ENCODE peak calls at places on chromosomes 2 and 18, in eight cellular contexts. Z, M, O, S, H, L, A and Q are unnamed samples.

GRCh38 chr2:78245394-78246140 is 723.4 kb upstream of the LRRTM4 start:
- DNase-seq in L (no peak), M (no peak), H (no peak), A (no peak), O (no peak), S (no peak), Z (no peak), Q (no peak)

GRCh38 chr2:54903736-54904554 is 146.3 kb downstream of the RTN4 start:
- DNase-seq in L (peak; percentile 68), S (no peak), M (peak; percentile 90), A (peak; percentile 25), H (peak; percentile 98), O (peak; percentile 93), Z (peak; percentile 95), Q (peak; percentile 97)

GRCh38 chr2:153196378-153197058 is 282.0 kb downstream of the RPRM start:
- DNase-seq in M (no peak), A (no peak), L (no peak), O (no peak), Z (no peak), S (no peak), H (no peak), Q (no peak)

GRCh38 chr18:32730068-32730467 is 42.8 kb downstream of the KLHL14 start:
- DNase-seq in A (no peak), L (no peak), O (no peak), S (no peak), H (no peak), M (no peak), Z (no peak), Q (no peak)

GRCh38 chr2:45928946-45929345 is 277.5 kb downstream of the PRKCE start:
- DNase-seq in Z (no peak), M (no peak), L (no peak), A (no peak), O (no peak), S (no peak), H (no peak), Q (no peak)

GRCh38 chr2:156589381-156590079 is 153.4 kb downstream of the GPD2 start:
- DNase-seq in O (peak; percentile 53), S (peak; percentile 32), Z (peak; percentile 58), A (peak; percentile 15), M (peak; percentile 11), H (peak; percentile 62), L (no peak), Q (no peak)

GRCh38 chr2:54419386-54419785 is 36.7 kb upstream of the SPTBN1 start:
- DNase-seq in H (no peak), M (no peak), S (no peak), O (no peak), A (no peak), L (no peak), Z (no peak), Q (no peak)

GRCh38 chr2:201806442-201806841 is at the start of gene CDK15:
- DNase-seq in H (peak; percentile 55), Z (peak; percentile 92), M (no peak), S (peak; percentile 65), O (no peak), A (no peak), L (peak; percentile 69), Q (no peak)

GRCh38 chr18:8705280-8705940 is at the start of gene MTCL1:
- DNase-seq in H (peak; percentile 60), O (no peak), L (peak; percentile 68), M (no peak), S (peak; percentile 50), Z (peak; percentile 46), A (no peak), Q (no peak)

GRCh38 chr2:31886700-31887099 is 124.1 kb downstream of the MEMO1 start:
- DNase-seq in Z (no peak), A (no peak), S (no peak), H (no peak), O (no peak), M (no peak), L (no peak), Q (no peak)

GRCh38 chr2:191869178-191869577 is 22.3 kb upstream of the CAVIN2 start:
- DNase-seq in Z (peak; percentile 39), O (no peak), A (no peak), L (no peak), S (peak; percentile 59), M (no peak), H (no peak), Q (no peak)

GRCh38 chr2:16746833-16747232 is 81.2 kb upstream of the CYRIA start:
- DNase-seq in M (no peak), A (no peak), L (no peak), S (no peak), O (no peak), H (no peak), Z (no peak), Q (no peak)

GRCh38 chr18:49849331-49850217 is 36.2 kb upstream of the ACAA2 start:
- DNase-seq in M (peak; percentile 63), L (no peak), S (no peak), H (peak; percentile 92), Z (peak; percentile 81), O (peak; percentile 54), A (no peak), Q (no peak)

GRCh38 chr18:47978141-47978540 is 47.7 kb upstream of the SMAD2 start:
- DNase-seq in H (no peak), A (no peak), Z (no peak), M (no peak), O (no peak), L (no peak), S (no peak), Q (no peak)

GRCh38 chr2:157194844-157195243 is 62.7 kb upstream of the GALNT5 start:
- DNase-seq in S (no peak), A (no peak), L (no peak), Z (no peak), M (no peak), H (no peak), O (no peak), Q (peak; percentile 19)

GRCh38 chr2:128408349-128409305 is 90.0 kb upstream of the HS6ST1 start:
- DNase-seq in Z (peak; percentile 77), L (no peak), O (peak; percentile 52), S (peak; percentile 14), A (peak; percentile 10), M (peak; percentile 39), H (peak; percentile 63), Q (no peak)

GRCh38 chr2:237483018-237483731 is 3.9 kb upstream of the MLPH start:
- DNase-seq in S (no peak), O (no peak), A (no peak), H (peak; percentile 89), L (no peak), Z (peak; percentile 85), M (peak; percentile 64), Q (peak; percentile 57)

GRCh38 chr2:144348846-144349245 is 171.1 kb downstream of the ZEB2 start:
- DNase-seq in O (no peak), A (no peak), Z (no peak), L (no peak), M (no peak), H (no peak), S (no peak), Q (no peak)

DNA sequence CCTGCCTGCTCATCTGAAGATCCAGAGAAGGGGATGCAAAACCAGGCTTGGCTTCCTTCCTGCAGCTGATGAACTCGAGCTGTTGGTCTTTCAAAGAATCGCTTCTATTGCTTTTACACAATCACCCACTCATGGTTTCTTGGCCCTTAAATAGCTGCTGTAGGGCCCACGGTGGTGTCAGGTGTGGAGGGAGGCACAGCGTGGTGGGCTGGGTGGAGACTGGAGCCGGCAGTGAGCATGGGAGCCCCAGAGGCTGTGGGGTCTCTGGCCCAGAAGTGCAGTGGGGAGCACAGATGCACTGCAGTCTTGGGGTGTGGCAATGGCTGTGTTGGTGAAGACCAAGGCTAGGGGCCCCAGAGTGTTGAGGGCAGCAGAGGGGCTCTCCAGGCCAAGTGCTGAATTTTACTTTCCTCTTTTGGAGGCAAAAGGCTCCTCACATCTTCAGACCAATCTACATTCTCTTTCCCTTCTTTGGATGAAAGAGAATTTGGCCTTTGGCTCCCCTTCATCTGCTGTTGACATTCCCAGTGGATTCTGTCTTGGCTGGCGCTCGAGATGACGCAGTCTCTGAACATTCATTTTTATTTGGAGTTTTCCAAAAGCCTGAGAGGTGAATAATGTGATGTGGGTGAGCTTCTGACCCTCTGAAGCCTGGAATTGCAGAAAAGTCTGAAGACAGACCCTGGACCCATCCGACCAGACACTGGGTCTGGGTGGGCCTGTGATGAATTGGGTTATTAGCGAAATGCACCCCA is 70.1 kb upstream of the ASB18 start:
- DNase-seq in A (no peak), S (no peak), H (no peak), M (no peak), O (no peak), Z (no peak), L (no peak), Q (no peak)
- TF ChIP-seq CTCF in A (no peak), S (no peak), H (no peak), M (no peak), O (no peak), Z (no peak), L (no peak), Q (no peak)

GRCh38 chr2:161004379-161004778 is 155.8 kb upstream of the TANK start:
- DNase-seq in L (no peak), O (no peak), A (no peak), M (no peak), H (peak; percentile 20), S (no peak), Z (peak; percentile 20), Q (no peak)
- TF ChIP-seq CTCF in L (no peak), O (peak; percentile 43), A (peak; percentile 31), M (peak; percentile 53), H (peak; percentile 52), S (peak; percentile 14), Z (peak; percentile 42), Q (peak; percentile 31)

DNA sequence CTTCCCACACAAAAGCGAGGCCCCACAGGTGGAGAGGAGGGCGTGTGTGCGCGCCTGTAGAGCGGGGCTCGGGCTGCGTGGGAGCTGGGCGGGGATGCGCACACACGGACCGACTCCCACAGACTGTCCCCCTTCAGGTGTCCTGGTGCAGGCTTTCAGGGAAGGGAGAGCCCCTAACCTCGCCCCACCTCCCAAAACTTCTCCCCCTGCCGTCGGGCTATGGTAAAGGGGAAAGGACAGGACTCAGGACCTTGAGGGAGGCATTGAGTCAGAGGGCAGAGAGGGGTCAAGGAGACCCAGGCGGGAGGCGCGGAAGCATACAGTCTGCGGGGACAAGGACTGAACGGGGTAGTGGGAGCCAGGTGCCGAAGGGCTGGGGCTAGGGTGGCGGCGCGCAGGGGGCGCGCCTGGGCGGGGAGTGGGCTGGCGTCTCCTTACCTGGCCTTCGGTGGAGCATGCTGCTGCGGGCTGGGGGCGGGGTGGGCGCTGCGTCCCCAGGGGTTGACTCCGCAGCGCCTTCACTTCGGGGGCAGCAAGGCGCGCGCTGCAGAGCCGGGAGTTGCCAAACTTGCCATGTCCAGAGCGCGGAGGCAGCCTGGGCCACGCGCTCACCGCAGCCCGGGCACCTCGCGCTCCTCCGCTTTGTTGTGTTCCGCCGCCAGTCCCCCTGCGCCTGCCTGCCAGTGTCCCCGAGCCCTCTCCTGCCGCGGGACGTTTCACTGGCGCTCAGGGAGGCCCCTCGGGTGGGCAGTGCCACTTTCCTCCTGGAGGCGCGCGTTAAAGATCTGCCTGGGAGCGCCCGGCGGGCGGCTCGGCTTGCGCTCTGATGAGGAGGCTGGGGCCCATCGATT is 302.0 kb downstream of the NCKAP5 start:
- DNase-seq in L (no peak), M (no peak), O (no peak), A (no peak), S (peak; percentile 54), H (peak; percentile 19), Z (no peak), Q (no peak)
- TF ChIP-seq CTCF in L (no peak), M (peak; percentile 49), O (peak; percentile 25), A (no peak), S (no peak), H (peak; percentile 27), Z (no peak), Q (peak; percentile 12)

DNA sequence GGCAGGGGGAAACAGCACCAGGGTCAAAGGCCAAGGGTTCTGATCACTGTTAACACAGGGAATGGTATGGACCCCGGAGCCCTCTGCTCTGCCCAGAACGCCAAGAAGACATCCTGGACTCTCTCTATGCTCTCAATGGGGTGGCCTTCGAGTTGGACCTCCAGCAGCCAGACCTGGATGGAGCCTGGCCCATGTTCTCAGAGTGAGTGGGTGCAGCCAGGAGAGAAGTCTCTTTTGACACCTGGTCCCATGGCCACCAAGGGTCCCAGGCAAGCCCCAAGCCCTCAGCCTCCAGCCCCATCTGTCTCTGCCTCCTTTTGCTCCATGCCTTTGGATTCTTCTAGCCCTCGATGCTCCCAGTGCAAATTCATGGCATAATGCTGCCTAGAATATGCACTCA is 4.1 kb downstream of the RUFY4 start:
- DNase-seq in L (no peak), O (no peak), M (no peak), S (no peak), A (no peak), Z (no peak), H (no peak), Q (no peak)
- TF ChIP-seq CTCF in L (no peak), O (no peak), M (no peak), S (no peak), A (no peak), Z (no peak), H (no peak), Q (no peak)